ENCODE peak calls at places on chromosomes 1 and 21, in eight cellular contexts. H is transverse colon, K is K562, B is stomach, T is uterus, I is adrenal gland, M is tibial nerve, A is prostate gland. S is an unnamed sample.

GRCh38 chr1:46244656-46245371 is 2.7 kb upstream of the RAD54L start:
- DNase-seq in H (no peak), K (peak), B (no peak), T (no peak), I (no peak), M (no peak), A (no peak), S (peak)

GRCh38 chr1:234683856-234684632 is 74.1 kb upstream of the IRF2BP2 start:
- DNase-seq in H (peak), K (no peak), B (peak), T (peak), I (peak), M (peak), A (peak), S (peak)

GRCh38 chr1:38991638-38992449 is 768 bp downstream of the AKIRIN1 start:
- DNase-seq in H (peak), K (peak), B (peak), T (peak), I (peak), M (no peak), A (peak), S (peak)

GRCh38 chr1:182699673-182700350 is 15.4 kb upstream of the RGS8 start:
- DNase-seq in H (no peak), K (no peak), B (no peak), T (no peak), I (no peak), M (no peak), A (no peak), S (no peak)

GRCh38 chr21:37939838-37940237 is 23.6 kb upstream of the KCNJ6 start:
- DNase-seq in H (no peak), K (no peak), B (no peak), T (no peak), I (no peak), M (no peak), A (no peak), S (no peak)

GRCh38 chr1:109657395-109657794 is 1.5 kb downstream of the GSTM4 start:
- DNase-seq in H (no peak), K (no peak), B (no peak), T (no peak), I (no peak), M (no peak), A (no peak), S (no peak)

GRCh38 chr1:118921994-118922393 is 66.1 kb downstream of the TBX15 start:
- DNase-seq in H (no peak), K (no peak), B (no peak), T (no peak), I (no peak), M (no peak), A (no peak), S (no peak)

GRCh38 chr1:97464305-97464704 is 456.5 kb downstream of the DPYD start:
- DNase-seq in H (no peak), K (no peak), B (no peak), T (no peak), I (no peak), M (no peak), A (no peak), S (no peak)

GRCh38 chr1:224392411-224393249 is 36.0 kb downstream of the CNIH4 start:
- DNase-seq in H (no peak), K (peak), B (no peak), T (no peak), I (no peak), M (no peak), A (no peak), S (peak)

GRCh38 chr1:224387943-224388342 is 31.3 kb downstream of the CNIH4 start:
- DNase-seq in H (no peak), K (no peak), B (no peak), T (no peak), I (no peak), M (no peak), A (no peak), S (no peak)

GRCh38 chr1:224390517-224390916 is 33.8 kb downstream of the CNIH4 start:
- DNase-seq in H (no peak), K (no peak), B (no peak), T (no peak), I (no peak), M (no peak), A (no peak), S (no peak)

GRCh38 chr1:224381880-224382548 is 25.3 kb downstream of the CNIH4 start:
- DNase-seq in H (no peak), K (no peak), B (no peak), T (no peak), I (no peak), M (no peak), A (no peak), S (no peak)

GRCh38 chr1:224387302-224387912 is 30.7 kb downstream of the CNIH4 start:
- DNase-seq in H (no peak), K (no peak), B (no peak), T (no peak), I (no peak), M (no peak), A (no peak), S (no peak)
- TF ChIP-seq POLR2A in H (no peak), K (peak), B (no peak), T (no peak), I (no peak), M (no peak), A (no peak), S (no peak)

DNA sequence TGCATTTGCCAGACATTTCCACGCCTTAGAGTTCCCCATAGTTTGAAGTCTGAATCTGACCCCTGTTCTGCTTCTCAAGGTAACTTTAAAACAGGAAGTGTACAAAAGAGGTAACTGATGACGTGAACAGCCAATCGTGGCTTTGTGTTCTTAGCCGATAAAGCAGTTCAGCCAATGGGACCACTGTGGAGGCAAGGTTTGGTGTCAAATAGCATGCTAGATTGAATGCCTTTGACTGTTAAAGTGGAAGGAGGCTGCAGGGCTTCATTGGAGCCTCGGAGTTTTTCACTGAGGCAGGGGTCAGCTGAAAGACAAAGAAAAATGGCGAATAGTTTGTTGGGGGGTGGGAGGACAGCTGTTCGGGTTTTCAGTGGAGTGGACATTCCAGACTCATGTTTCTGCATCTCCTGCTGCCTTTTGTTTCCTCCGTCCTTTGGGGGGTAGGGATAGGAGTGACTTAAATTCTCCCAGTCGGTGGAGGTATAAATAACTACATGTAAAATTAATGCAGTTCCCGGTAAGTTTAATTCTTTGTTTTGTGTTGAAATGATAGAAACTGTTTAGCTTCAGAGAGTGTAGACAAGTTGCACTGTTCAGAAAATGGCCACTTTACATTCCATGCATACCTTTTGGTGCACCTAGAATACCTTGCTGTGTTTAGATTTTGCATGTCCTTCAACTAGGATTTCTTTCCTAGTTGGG is 17.7 kb downstream of the NFYC start:
- DNase-seq in H (peak), K (peak), B (peak), T (peak), I (peak), M (peak), A (peak), S (peak)
- TF ChIP-seq POLR2A in H (peak), K (peak), B (peak), T (peak), I (peak), M (peak), A (peak), S (peak)

GRCh38 chr1:65075123-65075976 is 72.7 kb upstream of the AK4 start:
- DNase-seq in H (peak), K (peak), B (peak), T (peak), I (peak), M (peak), A (peak), S (peak)
- TF ChIP-seq POLR2A in H (no peak), K (no peak), B (no peak), T (no peak), I (no peak), M (no peak), A (no peak), S (no peak)

DNA sequence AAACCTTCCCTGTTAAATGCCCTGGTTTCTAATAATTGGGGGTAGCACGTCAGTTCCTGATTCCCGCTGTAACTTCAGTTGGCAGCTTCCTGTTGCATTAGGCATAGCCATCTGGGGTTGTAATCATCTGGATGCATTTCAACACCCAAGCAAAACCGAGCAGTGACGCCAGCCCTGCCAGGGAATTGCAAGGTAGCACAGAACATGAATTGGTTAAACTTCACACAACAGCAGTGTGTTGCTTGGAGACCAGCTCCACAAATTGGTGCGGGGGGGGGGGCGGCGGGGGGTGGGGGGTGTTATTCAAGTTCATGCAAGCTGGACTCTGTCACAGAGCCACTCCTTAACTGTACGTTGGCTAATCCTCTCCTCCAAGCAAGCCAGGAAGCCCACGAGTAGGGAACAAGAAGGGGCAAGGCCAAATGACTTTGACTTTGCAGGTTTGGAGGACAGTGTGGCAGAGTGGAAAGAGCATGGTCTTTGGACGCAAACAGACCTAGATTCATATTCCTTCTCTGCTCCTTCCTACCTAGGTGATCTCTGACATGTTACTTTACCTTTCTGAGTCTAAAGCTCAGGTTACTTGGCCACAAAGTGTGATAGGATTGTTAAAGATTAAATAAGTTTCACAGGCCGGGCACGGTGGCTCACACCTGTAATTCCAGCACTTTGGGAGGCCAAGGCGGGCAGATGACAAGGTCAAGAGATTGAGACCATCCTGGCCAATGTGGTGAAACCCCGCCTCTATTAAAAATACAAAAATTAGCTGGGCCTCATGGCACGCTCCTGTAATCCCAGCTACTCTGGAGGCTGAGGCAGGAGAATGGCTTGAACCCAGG is 4.7 kb downstream of the LAX1 start:
- DNase-seq in H (peak), K (no peak), B (peak), T (peak), I (peak), M (peak), A (peak), S (no peak)
- TF ChIP-seq POLR2A in H (peak), K (no peak), B (no peak), T (no peak), I (no peak), M (no peak), A (no peak), S (no peak)

DNA sequence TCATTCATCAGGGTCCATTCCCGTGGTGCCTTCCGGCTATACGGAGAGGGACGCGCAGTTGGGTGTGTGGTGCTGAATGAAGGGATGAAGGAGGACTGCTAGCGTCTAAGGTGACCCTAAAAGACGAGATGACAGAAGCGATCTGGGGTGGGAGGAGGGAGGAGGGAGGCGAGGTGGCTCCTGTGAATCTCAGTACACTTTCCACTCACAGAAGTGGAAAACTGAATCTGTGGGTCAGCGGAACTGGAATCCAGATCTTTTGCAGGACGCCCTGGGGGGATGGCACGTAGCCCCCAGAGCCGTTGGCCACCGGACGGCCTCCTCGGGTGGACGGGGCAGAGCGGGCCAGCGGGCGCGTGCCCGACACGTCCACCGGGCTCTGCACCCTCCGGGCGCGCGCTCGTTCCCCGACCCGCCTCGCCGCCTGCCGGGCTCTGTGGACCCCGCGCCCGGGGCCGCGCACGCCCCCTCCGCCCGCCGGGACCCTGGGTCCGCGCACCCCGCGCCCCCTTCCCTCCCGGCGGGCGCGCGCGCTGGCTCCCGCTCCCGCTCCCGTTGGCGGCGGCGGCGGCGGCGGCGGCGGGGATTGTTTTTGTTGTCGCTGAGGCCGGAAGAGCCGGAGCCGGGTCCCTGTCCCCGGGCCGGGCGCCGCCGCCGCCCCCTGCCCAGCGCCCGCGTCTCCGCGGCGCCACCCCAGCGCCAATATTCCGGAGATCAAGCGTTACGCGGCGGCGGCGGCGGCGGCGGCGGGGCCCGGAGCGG is at the start of gene AGO4:
- DNase-seq in H (peak), K (peak), B (peak), T (peak), I (peak), M (peak), A (peak), S (peak)
- TF ChIP-seq POLR2A in H (no peak), K (peak), B (no peak), T (no peak), I (peak), M (no peak), A (no peak), S (no peak)

GRCh38 chr1:17470021-17470799 is 30.7 kb upstream of the RCC2 start:
- DNase-seq in H (no peak), K (no peak), B (no peak), T (no peak), I (no peak), M (no peak), A (no peak), S (no peak)

GRCh38 chr1:17475729-17476128 is 36.3 kb upstream of the RCC2 start:
- DNase-seq in H (no peak), K (no peak), B (no peak), T (no peak), I (peak), M (no peak), A (no peak), S (peak)

GRCh38 chr1:17471393-17471792 is 31.9 kb upstream of the RCC2 start:
- DNase-seq in H (no peak), K (no peak), B (no peak), T (no peak), I (no peak), M (no peak), A (no peak), S (no peak)

DNA sequence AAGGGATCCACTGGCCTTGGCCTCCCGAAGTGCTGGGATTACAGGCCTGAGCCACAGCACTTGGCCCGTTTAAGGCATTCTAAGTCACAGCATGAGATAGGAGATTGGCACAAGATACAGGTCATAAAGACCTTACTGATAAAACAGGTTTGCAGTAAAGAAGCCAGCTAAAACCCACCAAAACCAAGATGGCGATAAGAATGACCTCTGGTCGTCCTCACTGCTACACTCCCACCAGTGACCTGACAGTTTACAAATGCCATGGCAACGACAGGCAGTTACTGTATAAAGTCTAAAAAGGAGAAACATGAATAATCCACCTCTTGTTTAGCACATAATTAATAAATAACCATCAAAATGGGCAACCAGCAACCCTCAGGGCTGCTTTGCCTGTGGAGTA is 33.3 kb upstream of the RCC2 start:
- DNase-seq in H (no peak), K (no peak), B (no peak), T (no peak), I (no peak), M (no peak), A (no peak), S (no peak)
- TF ChIP-seq POLR2A in H (no peak), K (no peak), B (no peak), T (no peak), I (no peak), M (no peak), A (no peak), S (no peak)

GRCh38 chr1:30847358-30847972 is 61.1 kb downstream of the SDC3 start:
- DNase-seq in H (peak), K (no peak), B (peak), T (peak), I (peak), M (peak), A (no peak), S (no peak)
- TF ChIP-seq POLR2A in H (no peak), K (no peak), B (no peak), T (no peak), I (peak), M (no peak), A (no peak), S (no peak)

GRCh38 chr1:4215391-4215790 is 315.3 kb upstream of the C1orf174 start:
- DNase-seq in H (no peak), K (no peak), B (no peak), T (no peak), I (no peak), M (no peak), A (no peak), S (no peak)
- TF ChIP-seq POLR2A in H (no peak), K (no peak), B (no peak), T (no peak), I (no peak), M (no peak), A (no peak), S (no peak)

DNA sequence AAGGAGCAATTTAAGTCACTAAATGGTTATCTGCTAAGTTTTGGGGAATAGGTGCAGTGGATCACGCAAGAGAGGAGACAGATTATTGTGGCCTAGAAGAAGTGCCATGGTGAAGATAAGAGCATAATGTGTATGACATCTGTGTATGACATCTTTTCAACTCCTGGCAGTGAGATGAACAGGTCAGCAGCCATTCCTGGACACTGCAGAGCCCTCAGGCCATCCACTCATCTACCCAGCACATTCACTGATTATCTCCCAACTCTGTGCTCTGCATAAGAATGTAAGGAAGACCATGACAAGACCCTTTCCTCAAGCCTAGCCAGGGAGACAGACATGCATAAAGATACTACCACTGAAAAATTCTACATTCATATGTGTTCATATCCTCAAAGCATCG is 73.7 kb downstream of the DDR2 start:
- DNase-seq in H (no peak), K (no peak), B (no peak), T (no peak), I (no peak), M (no peak), A (no peak), S (no peak)
- TF ChIP-seq POLR2A in H (no peak), K (no peak), B (no peak), T (no peak), I (no peak), M (no peak), A (no peak), S (no peak)

GRCh38 chr1:1380860-1381259 is 5.9 kb upstream of the AURKAIP1 start:
- DNase-seq in H (no peak), K (no peak), B (no peak), T (no peak), I (no peak), M (no peak), A (no peak), S (no peak)
- TF ChIP-seq POLR2A in H (no peak), K (no peak), B (no peak), T (no peak), I (no peak), M (no peak), A (no peak), S (no peak)

S was measured in erythroblast.